ENCODE peak calls at places on chromosomes 11 and 22, in eight cellular contexts. A, G, E, W, X, I, L and P are unnamed samples.

GRCh38 chr11:95469268-95469667 is 238.3 kb upstream of the SESN3 start:
- DNase-seq in A (no peak), G (no peak), E (no peak), W (no peak), X (no peak), I (no peak), L (no peak), P (no peak)

GRCh38 chr11:46003647-46004046 is 81.2 kb downstream of the LARGE2 start:
- DNase-seq in A (no peak), G (no peak), E (no peak), W (no peak), X (no peak), I (no peak), L (no peak), P (no peak)

GRCh38 chr11:132217856-132218255 is 847.4 kb downstream of the NTM start:
- DNase-seq in A (no peak), G (no peak), E (no peak), W (no peak), X (no peak), I (no peak), L (peak; percentile 44), P (no peak)

GRCh38 chr11:44753965-44754645 is 27.3 kb downstream of the TSPAN18 start:
- DNase-seq in A (no peak), G (no peak), E (peak; percentile 32), W (no peak), X (no peak), I (peak; percentile 60), L (no peak), P (no peak)

GRCh38 chr11:126839496-126839895 is 161.1 kb downstream of the KIRREL3 start:
- DNase-seq in A (no peak), G (no peak), E (no peak), W (no peak), X (no peak), I (no peak), L (no peak), P (no peak)

GRCh38 chr11:15852179-15852578 is 504.2 kb downstream of the SOX6 start:
- DNase-seq in A (no peak), G (no peak), E (no peak), W (peak; percentile 19), X (no peak), I (no peak), L (peak; percentile 29), P (peak; percentile 6)

GRCh38 chr11:2912038-2912410 is 17.2 kb downstream of the PHLDA2 start:
- DNase-seq in A (no peak), G (no peak), E (no peak), W (no peak), X (no peak), I (no peak), L (no peak), P (no peak)

GRCh38 chr11:112523917-112524316 is 263.3 kb upstream of the PLET1 start:
- DNase-seq in A (no peak), G (no peak), E (no peak), W (no peak), X (no peak), I (no peak), L (no peak), P (no peak)

GRCh38 chr11:117384045-117384444 is 56.4 kb downstream of the CEP164 start:
- DNase-seq in A (peak; percentile 31), G (no peak), E (peak; percentile 25), W (no peak), X (no peak), I (no peak), L (no peak), P (no peak)

GRCh38 chr11:69662021-69662698 is 13.0 kb downstream of the LTO1 start:
- DNase-seq in A (peak; percentile 55), G (no peak), E (no peak), W (no peak), X (no peak), I (no peak), L (peak; percentile 67), P (no peak)

GRCh38 chr11:126146454-126147192 is 64.8 kb downstream of the RPUSD4 start:
- DNase-seq in A (no peak), G (no peak), E (no peak), W (no peak), X (no peak), I (no peak), L (no peak), P (no peak)

GRCh38 chr11:83933008-83933407 is 646.8 kb upstream of the CCDC90B start:
- DNase-seq in A (no peak), G (no peak), E (no peak), W (no peak), X (no peak), I (no peak), L (no peak), P (no peak)

GRCh38 chr11:91731051-91731450 is 493.6 kb upstream of the FAT3 start:
- DNase-seq in A (no peak), G (no peak), E (no peak), W (no peak), X (no peak), I (no peak), L (no peak), P (no peak)

GRCh38 chr22:47260551-47260950 is 498.1 kb downstream of the TBC1D22A start:
- DNase-seq in A (no peak), G (no peak), E (no peak), W (no peak), X (no peak), I (peak; percentile 31), L (no peak), P (no peak)

GRCh38 chr22:36287881-36288515 is 35.1 kb downstream of the APOL1 start:
- DNase-seq in A (no peak), G (peak; percentile 66), E (no peak), W (no peak), X (no peak), I (no peak), L (no peak), P (no peak)
- TF ChIP-seq POLR2A in A (no peak), G (no peak), E (no peak), W (no peak), X (no peak), I (no peak), L (no peak), P (no peak)

DNA sequence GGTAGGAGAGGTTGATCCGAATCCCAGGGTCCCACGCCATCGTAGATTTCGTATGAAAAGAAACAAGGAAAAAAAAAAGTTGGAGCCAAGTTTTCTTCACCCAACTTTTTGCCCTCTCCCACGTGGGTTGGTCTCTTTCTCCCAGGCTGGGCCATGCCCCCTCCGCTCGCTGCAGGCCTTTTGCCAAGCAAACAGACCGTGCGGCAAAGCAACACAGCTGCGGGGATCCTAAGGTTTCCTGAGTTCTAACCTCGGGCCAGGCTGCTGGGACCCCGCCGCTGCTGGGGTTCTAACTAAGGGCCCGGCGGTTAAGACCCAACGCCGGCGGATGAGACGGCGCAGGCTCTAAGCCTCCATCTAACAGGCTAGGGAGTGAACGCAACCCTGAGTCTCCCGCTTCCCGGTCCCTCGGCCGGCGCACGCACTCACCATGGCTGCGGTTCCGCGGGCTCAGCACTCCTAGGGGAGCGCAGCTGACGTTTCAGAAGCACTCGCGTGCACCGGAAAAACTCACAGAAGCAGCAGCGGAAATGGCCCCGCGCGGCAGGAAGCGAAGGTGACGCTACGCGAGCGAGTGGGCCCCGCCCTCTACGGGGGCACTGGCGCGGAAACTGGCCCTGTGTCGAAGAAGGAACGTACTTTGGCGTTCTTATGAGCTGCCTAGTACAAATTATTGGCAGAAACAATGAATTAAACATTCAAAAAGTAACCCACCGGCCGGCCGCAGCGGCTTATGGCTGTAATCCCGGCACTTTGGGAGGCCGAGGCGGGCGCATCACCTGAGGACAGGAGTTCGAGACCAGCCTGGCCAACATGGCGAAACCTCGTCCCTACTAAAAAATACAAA is at the start of gene SNU13:
- DNase-seq in A (peak; percentile 78), G (peak; percentile 86), E (peak; percentile 90), W (peak; percentile 77), X (peak; percentile 78), I (peak; percentile 98), L (peak; percentile 96), P (peak; percentile 93)
- TF ChIP-seq POLR2A in A (peak; percentile 69), G (peak; percentile 74), E (peak; percentile 78), W (peak; percentile 77), X (no peak), I (no peak), L (peak; percentile 37), P (peak; percentile 86)

GRCh38 chr11:7020183-7020917 is at the start of the genes NLRP14 and ZNF214:
- DNase-seq in A (peak; percentile 91), G (peak; percentile 91), E (peak; percentile 96), W (peak; percentile 75), X (peak; percentile 95), I (peak; percentile 97), L (peak; percentile 93), P (peak; percentile 73)
- TF ChIP-seq POLR2A in A (peak; percentile 46), G (no peak), E (no peak), W (no peak), X (no peak), I (no peak), L (no peak), P (no peak)

GRCh38 chr11:6234314-6235031 is at the start of gene FHIP1B:
- DNase-seq in A (peak; percentile 86), G (peak; percentile 100), E (peak; percentile 100), W (peak; percentile 100), X (peak; percentile 98), I (peak; percentile 100), L (peak; percentile 100), P (peak; percentile 100)
- TF ChIP-seq POLR2A in A (peak; percentile 80), G (peak; percentile 81), E (peak; percentile 72), W (no peak), X (peak; percentile 24), I (no peak), L (no peak), P (peak; percentile 65)

DNA sequence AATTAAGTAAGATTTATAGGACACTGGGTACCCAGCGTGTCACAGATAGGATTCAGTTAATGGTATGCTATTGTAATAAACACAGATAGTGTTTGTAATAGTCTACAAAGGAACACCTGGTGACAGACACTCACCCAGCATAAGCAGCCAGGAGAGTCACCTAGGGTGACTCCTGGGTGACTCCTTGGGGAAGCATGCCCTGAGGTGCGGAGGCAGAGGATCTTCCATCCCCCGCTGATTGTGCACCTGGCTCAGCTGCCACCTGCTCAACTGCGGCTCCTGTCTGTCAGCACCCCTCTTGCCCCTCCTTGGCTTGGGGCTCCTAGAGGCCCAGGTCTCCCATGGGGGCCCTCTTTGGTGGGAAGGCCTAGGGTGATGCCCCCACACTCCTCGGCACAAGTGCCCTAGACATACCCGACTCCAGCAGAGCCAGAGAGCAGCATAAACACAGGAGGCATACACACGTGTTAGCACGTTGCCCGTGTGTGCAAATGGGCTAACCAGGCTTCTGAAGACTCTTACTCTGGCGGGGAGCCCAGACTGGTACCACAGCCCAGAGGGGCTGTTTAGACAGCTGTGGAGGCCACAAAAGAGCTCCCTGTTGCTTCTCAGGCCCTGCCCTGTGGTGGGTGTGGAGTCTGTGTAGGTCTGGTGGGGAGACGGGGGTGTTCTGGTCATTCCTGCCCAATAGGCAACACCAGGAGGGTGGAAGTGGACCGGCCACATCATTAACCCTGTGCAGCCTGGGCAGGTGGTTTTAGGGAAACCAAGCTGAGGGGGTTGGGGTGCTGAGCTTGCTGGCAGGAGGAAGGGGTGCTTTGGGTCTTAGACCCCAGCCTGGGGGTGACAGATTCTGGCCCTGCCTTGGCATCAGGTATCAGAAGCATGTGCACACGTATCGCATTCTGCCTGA is 3.0 kb downstream of the INPPL1 start:
- DNase-seq in A (no peak), G (no peak), E (no peak), W (no peak), X (no peak), I (peak; percentile 77), L (no peak), P (no peak)
- TF ChIP-seq POLR2A in A (no peak), G (no peak), E (no peak), W (no peak), X (no peak), I (no peak), L (no peak), P (no peak)